ENCODE peak calls at places on chromosomes 3 and 15, in four cellular contexts. O, F, U and Q are unnamed samples.

GRCh38 chr15:66046751-66047150 is 177.5 kb downstream of the RAB11A start:
- DNase-seq in O (no peak), F (no peak), U (no peak), Q (no peak)

GRCh38 chr15:86054338-86054737 is 25.3 kb upstream of the AGBL1 start:
- DNase-seq in O (no peak), F (no peak), U (no peak), Q (no peak)

GRCh38 chr3:33211444-33211843 is 7.2 kb downstream of the SUSD5 start:
- DNase-seq in O (peak; percentile 70), F (no peak), U (no peak), Q (peak; percentile 48)

GRCh38 chr3:72615182-72615581 is 233.1 kb downstream of the SHQ1 start:
- DNase-seq in O (no peak), F (no peak), U (no peak), Q (no peak)

GRCh38 chr3:152257246-152258074 is 11.3 kb upstream of the MBNL1 start:
- DNase-seq in O (no peak), F (no peak), U (no peak), Q (no peak)

GRCh38 chr15:40105517-40106202 is 3.0 kb downstream of the BMF start:
- DNase-seq in O (no peak), F (peak; percentile 58), U (peak; percentile 45), Q (no peak)

GRCh38 chr3:15380980-15381890 is 46.1 kb downstream of the METTL6 start:
- DNase-seq in O (no peak), F (no peak), U (no peak), Q (no peak)

GRCh38 chr15:78103406-78104118 is 11.2 kb downstream of the SH2D7 start:
- DNase-seq in O (no peak), F (peak; percentile 75), U (peak; percentile 42), Q (no peak)

GRCh38 chr15:39997031-39997430 is 42.0 kb downstream of the SRP14 start:
- DNase-seq in O (no peak), F (no peak), U (no peak), Q (no peak)

GRCh38 chr15:72516734-72517133 is 42.6 kb downstream of the ARIH1 start:
- DNase-seq in O (no peak), F (no peak), U (no peak), Q (no peak)

GRCh38 chr15:34342737-34343575 is at the start of the genes NOP10 and NUTM1:
- DNase-seq in O (peak; percentile 96), F (peak; percentile 97), U (peak; percentile 97), Q (peak; percentile 92)

GRCh38 chr3:16808393-16809107 is 76.2 kb upstream of the PLCL2 start:
- DNase-seq in O (no peak), F (no peak), U (no peak), Q (no peak)

GRCh38 chr3:9399746-9400145 is 2.3 kb downstream of the SETD5 start:
- DNase-seq in O (peak; percentile 86), F (peak; percentile 33), U (no peak), Q (peak; percentile 37)

GRCh38 chr3:118556983-118557382 is 477.7 kb downstream of the IGSF11 start:
- DNase-seq in O (no peak), F (no peak), U (no peak), Q (no peak)

GRCh38 chr15:36133686-36134085 is 445.7 kb upstream of the CDIN1 start:
- DNase-seq in O (no peak), F (no peak), U (no peak), Q (no peak)

GRCh38 chr3:156674911-156675743 is 737 bp downstream of the TIPARP start:
- DNase-seq in O (peak; percentile 55), F (peak; percentile 58), U (peak; percentile 17), Q (no peak)

GRCh38 chr3:60010778-60011177 is 961.0 kb upstream of the CFAP20DC start:
- DNase-seq in O (no peak), F (peak; percentile 66), U (no peak), Q (no peak)

GRCh38 chr3:152910211-152910610 is 75.3 kb downstream of the P2RY1 start:
- DNase-seq in O (peak; percentile 23), F (no peak), U (no peak), Q (no peak)

GRCh38 chr3:100370751-100371150 is 30.1 kb downstream of the TOMM70 start:
- DNase-seq in O (no peak), F (no peak), U (no peak), Q (no peak)

GRCh38 chr3:195183071-195183776 is 87.7 kb downstream of the XXYLT1 start:
- DNase-seq in O (no peak), F (peak; percentile 40), U (peak; percentile 26), Q (no peak)

GRCh38 chr3:187342255-187342654 is 25.9 kb upstream of the RTP4 start:
- DNase-seq in O (no peak), F (no peak), U (no peak), Q (no peak)

GRCh38 chr3:15685927-15686326 is 84.4 kb downstream of the BTD start:
- DNase-seq in O (no peak), F (no peak), U (no peak), Q (no peak)

GRCh38 chr3:72161870-72162617 is 377.1 kb upstream of the PROK2 start:
- DNase-seq in O (peak; percentile 42), F (no peak), U (no peak), Q (peak; percentile 23)